ENCODE peak calls at places on chromosomes 3 and 15, in four cellular contexts. G is lung, D is foreskin fibroblast, O is tibial nerve. F is an unnamed sample.

GRCh38 chr3:64304996-64305395 is 79.7 kb upstream of the PRICKLE2 start:
- DNase-seq in G (no peak), D (no peak), O (no peak), F (no peak)

GRCh38 chr15:89874926-89875564 is 18.7 kb downstream of the AP3S2 start:
- DNase-seq in G (peak), D (peak), O (peak), F (peak)

GRCh38 chr3:128863560-128863959 is 15.9 kb upstream of the ACAD9 start:
- DNase-seq in G (no peak), D (no peak), O (no peak), F (no peak)

GRCh38 chr15:96585634-96586386 is 255.3 kb downstream of the NR2F2 start:
- DNase-seq in G (no peak), D (no peak), O (no peak), F (no peak)

GRCh38 chr15:46848704-46849103 is 868.6 kb upstream of the SEMA6D start:
- DNase-seq in G (no peak), D (peak), O (no peak), F (peak)

GRCh38 chr15:72698938-72699337 is 12.9 kb downstream of the BBS4 start:
- DNase-seq in G (no peak), D (no peak), O (no peak), F (no peak)

GRCh38 chr15:74320358-74321247 is 46.8 kb downstream of the CYP11A1 start:
- DNase-seq in G (no peak), D (no peak), O (peak), F (no peak)

GRCh38 chr3:188491276-188491687 is 337.3 kb downstream of the LPP start:
- DNase-seq in G (no peak), D (peak), O (no peak), F (peak)

GRCh38 chr3:106590259-106590658 is 721.4 kb upstream of the CBLB start:
- DNase-seq in G (no peak), D (no peak), O (no peak), F (no peak)

GRCh38 chr3:37712918-37713819 is 148.5 kb upstream of the CTDSPL start:
- DNase-seq in G (no peak), D (peak), O (no peak), F (no peak)

GRCh38 chr3:194930439-194931204 is 244.9 kb downstream of the FAM43A start:
- DNase-seq in G (no peak), D (peak), O (no peak), F (no peak)

GRCh38 chr3:194961555-194961954 is 275.9 kb downstream of the FAM43A start:
- DNase-seq in G (no peak), D (no peak), O (no peak), F (no peak)

GRCh38 chr15:74763416-74763815 is 14.8 kb downstream of the CYP1A2 start:
- DNase-seq in G (no peak), D (no peak), O (no peak), F (no peak)

GRCh38 chr15:38886315-38887163 is 321.9 kb upstream of the RASGRP1 start:
- DNase-seq in G (no peak), D (peak), O (no peak), F (peak)

GRCh38 chr15:87841426-87841998 is 415.0 kb downstream of the NTRK3 start:
- DNase-seq in G (no peak), D (no peak), O (no peak), F (no peak)

GRCh38 chr15:56948000-56948765 is 29.7 kb downstream of the TCF12 start:
- DNase-seq in G (no peak), D (no peak), O (no peak), F (no peak)

GRCh38 chr15:34584321-34584668 is 844 bp upstream of the GOLGA8B start:
- DNase-seq in G (no peak), D (no peak), O (no peak), F (no peak)
- H3K4me3 ChIP-seq in G (no peak), D (peak), O (peak), F (peak)

GRCh38 chr3:127764301-127764700 is 58.0 kb downstream of the MGLL start:
- DNase-seq in G (no peak), D (no peak), O (no peak), F (no peak)
- H3K4me3 ChIP-seq in G (no peak), D (no peak), O (no peak), F (no peak)

GRCh38 chr15:58743161-58743502 is 6.4 kb downstream of the ADAM10 start:
- DNase-seq in G (no peak), D (no peak), O (no peak), F (no peak)

GRCh38 chr15:58748040-58748786 is 1.3 kb downstream of the ADAM10 start:
- DNase-seq in G (no peak), D (no peak), O (no peak), F (no peak)

GRCh38 chr15:58749532-58750337 is at the start of gene ADAM10:
- DNase-seq in G (peak), D (peak), O (peak), F (peak)

GRCh38 chr15:58748787-58749531 is 548 bp downstream of the ADAM10 start:
- DNase-seq in G (peak), D (peak), O (no peak), F (no peak)

GRCh38 chr15:58746174-58746573 is 3.3 kb downstream of the ADAM10 start:
- DNase-seq in G (no peak), D (no peak), O (no peak), F (no peak)
- H3K4me3 ChIP-seq in G (no peak), D (peak), O (no peak), F (no peak)

GRCh38 chr15:90915216-90915807 is 12.2 kb downstream of the MAN2A2 start:
- DNase-seq in G (no peak), D (no peak), O (no peak), F (no peak)
- H3K4me3 ChIP-seq in G (no peak), D (no peak), O (no peak), F (no peak)

GRCh38 chr3:190012314-190012782 is 108.3 kb downstream of the P3H2 start:
- DNase-seq in G (no peak), D (no peak), O (no peak), F (no peak)
- H3K4me3 ChIP-seq in G (no peak), D (no peak), O (no peak), F (no peak)